ENCODE peak calls at places on chromosomes 12 and 14, in six cellular contexts. One of them, this sample, is unnamed. For H3K9me3, the result is how much of the 10 kb centered on the place peaks cover.

GRCh38 chr12:81942588-81942987 is 183.4 kb upstream of the PPFIA2 start:
- DNase-seq in mammary epithelial cell: no peak
- DNase-seq in spleen: no peak
- DNase-seq in effector memory CD4-positive, alpha-beta T cell: no peak
- DNase-seq in neural progenitor cell: no peak
- DNase-seq in BE2C: no peak
- DNase-seq in this sample: no peak

GRCh38 chr14:52690983-52691760 is 4.2 kb downstream of the ERO1A start:
- DNase-seq in BE2C: no peak
- DNase-seq in mammary epithelial cell: peak
- DNase-seq in spleen: no peak
- DNase-seq in effector memory CD4-positive, alpha-beta T cell: no peak
- DNase-seq in neural progenitor cell: no peak
- DNase-seq in this sample: no peak

GRCh38 chr14:101257551-101257950 is 303.7 kb upstream of the DIO3 start:
- DNase-seq in spleen: no peak
- DNase-seq in neural progenitor cell: no peak
- DNase-seq in effector memory CD4-positive, alpha-beta T cell: no peak
- DNase-seq in BE2C: no peak
- DNase-seq in mammary epithelial cell: no peak
- DNase-seq in this sample: no peak

GRCh38 chr12:122819209-122819805 is 15.9 kb upstream of the HIP1R start:
- DNase-seq in BE2C: no peak
- DNase-seq in effector memory CD4-positive, alpha-beta T cell: no peak
- DNase-seq in spleen: no peak
- DNase-seq in neural progenitor cell: no peak
- DNase-seq in mammary epithelial cell: no peak
- DNase-seq in this sample: no peak

GRCh38 chr14:68144051-68144681 is 324.6 kb downstream of the RAD51B start:
- DNase-seq in spleen: no peak
- DNase-seq in BE2C: no peak
- DNase-seq in effector memory CD4-positive, alpha-beta T cell: no peak
- DNase-seq in neural progenitor cell: no peak
- DNase-seq in mammary epithelial cell: peak
- DNase-seq in this sample: no peak

GRCh38 chr12:123231931-123232330 is 1.0 kb downstream of the MPHOSPH9 start:
- DNase-seq in effector memory CD4-positive, alpha-beta T cell: no peak
- DNase-seq in spleen: no peak
- DNase-seq in mammary epithelial cell: no peak
- DNase-seq in BE2C: no peak
- DNase-seq in neural progenitor cell: peak
- DNase-seq in this sample: no peak

GRCh38 chr12:94802796-94803195 is 152.4 kb upstream of the TMCC3 start:
- DNase-seq in effector memory CD4-positive, alpha-beta T cell: no peak
- DNase-seq in BE2C: no peak
- DNase-seq in mammary epithelial cell: no peak
- DNase-seq in spleen: no peak
- DNase-seq in neural progenitor cell: no peak
- DNase-seq in this sample: no peak

GRCh38 chr14:81137316-81137715 is 83.4 kb downstream of the GTF2A1 start:
- DNase-seq in effector memory CD4-positive, alpha-beta T cell: no peak
- DNase-seq in mammary epithelial cell: peak
- DNase-seq in BE2C: peak
- DNase-seq in spleen: no peak
- DNase-seq in neural progenitor cell: no peak
- DNase-seq in this sample: no peak

GRCh38 chr12:18634382-18634781 is 103.4 kb downstream of the PLCZ1 start:
- DNase-seq in neural progenitor cell: no peak
- DNase-seq in BE2C: no peak
- DNase-seq in effector memory CD4-positive, alpha-beta T cell: no peak
- DNase-seq in spleen: no peak
- DNase-seq in mammary epithelial cell: no peak
- DNase-seq in this sample: no peak

GRCh38 chr12:92089559-92089958 is 56.1 kb downstream of the BTG1 start:
- DNase-seq in neural progenitor cell: no peak
- DNase-seq in spleen: no peak
- DNase-seq in mammary epithelial cell: no peak
- DNase-seq in effector memory CD4-positive, alpha-beta T cell: no peak
- DNase-seq in BE2C: no peak
- DNase-seq in this sample: no peak

GRCh38 chr12:54048694-54049093 is 4.9 kb upstream of the HOXC4 start:
- DNase-seq in neural progenitor cell: no peak
- DNase-seq in spleen: no peak
- DNase-seq in effector memory CD4-positive, alpha-beta T cell: no peak
- DNase-seq in BE2C: no peak
- DNase-seq in mammary epithelial cell: no peak
- DNase-seq in this sample: no peak

DNA sequence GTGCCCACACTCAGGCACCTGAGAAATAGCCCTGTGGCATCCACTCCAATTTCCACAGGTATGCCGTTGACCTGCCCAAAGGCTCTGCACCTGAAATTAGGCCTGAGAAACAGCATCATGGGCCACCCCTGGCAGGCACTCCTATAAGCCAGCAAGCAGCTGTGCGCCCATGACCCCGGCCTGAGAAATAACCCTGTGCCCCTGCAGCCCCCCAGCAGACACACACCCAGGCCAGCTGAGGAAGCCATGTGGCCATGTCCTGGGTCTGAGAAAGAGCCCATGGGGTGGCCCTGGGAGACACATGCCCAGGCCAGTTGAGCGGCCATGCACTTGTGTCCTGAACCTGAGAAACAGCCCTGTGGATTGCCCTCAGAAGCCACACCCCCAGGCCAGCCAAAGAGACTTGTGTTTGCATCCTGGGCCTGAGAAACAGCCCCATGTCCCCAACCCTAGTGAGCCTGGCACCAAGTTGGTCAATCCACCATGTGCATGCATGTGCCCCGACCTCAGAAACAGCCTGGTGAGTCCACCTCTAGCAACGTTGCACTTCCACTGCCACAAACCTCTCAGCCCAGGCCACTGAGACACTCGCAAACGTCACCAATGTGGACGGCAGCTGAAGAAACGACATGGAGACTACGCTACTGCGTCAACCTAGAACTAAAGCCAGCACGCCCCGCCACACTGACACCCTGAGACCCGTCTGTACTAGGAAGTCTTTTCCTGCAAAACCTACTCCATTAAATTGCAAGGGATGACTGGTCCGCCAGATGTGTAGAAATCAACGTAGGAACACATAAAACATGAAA is 411.9 kb downstream of the TMEM121 start:
- DNase-seq in BE2C: no peak
- DNase-seq in spleen: peak
- DNase-seq in mammary epithelial cell: no peak
- DNase-seq in neural progenitor cell: no peak
- DNase-seq in effector memory CD4-positive, alpha-beta T cell: no peak
- DNase-seq in this sample: no peak
- H3K9me3 ChIP-seq in BE2C: under half
- H3K9me3 ChIP-seq in spleen: under half
- H3K9me3 ChIP-seq in mammary epithelial cell: under half
- H3K9me3 ChIP-seq in neural progenitor cell: under half
- H3K9me3 ChIP-seq in effector memory CD4-positive, alpha-beta T cell: under half
- H3K9me3 ChIP-seq in this sample: under half

DNA sequence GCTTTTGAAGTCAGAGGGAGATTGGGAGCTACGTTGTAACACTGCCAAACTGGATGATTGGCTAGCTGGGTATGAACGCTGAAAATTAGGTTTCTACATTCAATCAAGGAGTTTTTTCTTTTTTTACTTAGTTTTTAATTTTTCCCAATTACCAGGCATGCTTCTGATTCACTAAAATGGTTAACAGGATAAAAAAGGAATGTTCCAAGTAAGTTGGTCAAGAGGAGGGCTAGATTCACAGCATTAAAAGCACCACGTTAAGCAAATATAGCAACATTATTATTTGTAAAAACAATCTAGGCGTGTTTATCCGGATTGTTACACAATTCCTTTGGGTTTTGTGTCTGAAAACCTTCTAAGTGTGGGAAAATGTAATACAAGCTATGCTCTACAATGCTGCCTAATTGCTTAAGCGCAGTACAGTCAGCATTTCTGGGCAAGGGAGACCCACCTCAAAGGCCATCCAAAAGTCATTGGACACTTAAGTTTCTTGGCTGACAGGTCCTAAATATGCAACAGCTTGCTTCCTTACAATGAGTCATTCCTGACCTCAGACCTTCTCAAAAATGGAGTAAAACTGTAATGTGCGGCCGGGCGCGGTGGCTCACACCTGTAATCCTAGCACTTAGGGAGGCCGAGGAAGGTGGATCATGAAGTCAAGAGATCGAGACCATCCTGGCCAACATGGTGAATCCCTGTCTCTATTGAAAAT is 1.2 kb downstream of the RPLP0 start:
- DNase-seq in spleen: no peak
- DNase-seq in effector memory CD4-positive, alpha-beta T cell: peak
- DNase-seq in BE2C: no peak
- DNase-seq in mammary epithelial cell: peak
- DNase-seq in neural progenitor cell: no peak
- DNase-seq in this sample: no peak
- H3K9me3 ChIP-seq in spleen: under half
- H3K9me3 ChIP-seq in effector memory CD4-positive, alpha-beta T cell: under half
- H3K9me3 ChIP-seq in BE2C: under half
- H3K9me3 ChIP-seq in mammary epithelial cell: under half
- H3K9me3 ChIP-seq in neural progenitor cell: under half
- H3K9me3 ChIP-seq in this sample: under half

GRCh38 chr14:77950371-77950770 is 150.5 kb downstream of the ADCK1 start:
- DNase-seq in mammary epithelial cell: peak
- DNase-seq in spleen: no peak
- DNase-seq in neural progenitor cell: no peak
- DNase-seq in BE2C: no peak
- DNase-seq in effector memory CD4-positive, alpha-beta T cell: no peak
- DNase-seq in this sample: no peak

GRCh38 chr14:77947372-77947771 is 147.5 kb downstream of the ADCK1 start:
- DNase-seq in spleen: no peak
- DNase-seq in BE2C: no peak
- DNase-seq in neural progenitor cell: no peak
- DNase-seq in effector memory CD4-positive, alpha-beta T cell: no peak
- DNase-seq in mammary epithelial cell: no peak
- DNase-seq in this sample: no peak
- H3K9me3 ChIP-seq in spleen: under half
- H3K9me3 ChIP-seq in BE2C: under half
- H3K9me3 ChIP-seq in neural progenitor cell: under half
- H3K9me3 ChIP-seq in effector memory CD4-positive, alpha-beta T cell: under half
- H3K9me3 ChIP-seq in mammary epithelial cell: under half
- H3K9me3 ChIP-seq in this sample: under half

GRCh38 chr14:106087855-106088254 is 561.5 kb downstream of the TMEM121 start:
- DNase-seq in BE2C: no peak
- DNase-seq in mammary epithelial cell: no peak
- DNase-seq in spleen: no peak
- DNase-seq in effector memory CD4-positive, alpha-beta T cell: no peak
- DNase-seq in neural progenitor cell: no peak
- DNase-seq in this sample: no peak

GRCh38 chr14:106080922-106081321 is 554.5 kb downstream of the TMEM121 start:
- DNase-seq in mammary epithelial cell: no peak
- DNase-seq in neural progenitor cell: no peak
- DNase-seq in BE2C: no peak
- DNase-seq in spleen: no peak
- DNase-seq in effector memory CD4-positive, alpha-beta T cell: no peak
- DNase-seq in this sample: no peak

GRCh38 chr14:106083082-106083481 is 556.7 kb downstream of the TMEM121 start:
- DNase-seq in effector memory CD4-positive, alpha-beta T cell: no peak
- DNase-seq in neural progenitor cell: no peak
- DNase-seq in BE2C: no peak
- DNase-seq in spleen: no peak
- DNase-seq in mammary epithelial cell: peak
- DNase-seq in this sample: no peak
- H3K9me3 ChIP-seq in effector memory CD4-positive, alpha-beta T cell: under half
- H3K9me3 ChIP-seq in neural progenitor cell: under half
- H3K9me3 ChIP-seq in BE2C: under half
- H3K9me3 ChIP-seq in spleen: under half
- H3K9me3 ChIP-seq in mammary epithelial cell: under half
- H3K9me3 ChIP-seq in this sample: under half

GRCh38 chr12:73210574-73211204 is 938.5 kb downstream of the TRHDE start:
- DNase-seq in BE2C: no peak
- DNase-seq in spleen: no peak
- DNase-seq in effector memory CD4-positive, alpha-beta T cell: no peak
- DNase-seq in mammary epithelial cell: no peak
- DNase-seq in neural progenitor cell: no peak
- DNase-seq in this sample: no peak
- H3K9me3 ChIP-seq in BE2C: under half
- H3K9me3 ChIP-seq in spleen: under half
- H3K9me3 ChIP-seq in effector memory CD4-positive, alpha-beta T cell: under half
- H3K9me3 ChIP-seq in mammary epithelial cell: under half
- H3K9me3 ChIP-seq in neural progenitor cell: under half
- H3K9me3 ChIP-seq in this sample: under half

GRCh38 chr14:41761204-41761603 is 154.5 kb downstream of the LRFN5 start:
- DNase-seq in mammary epithelial cell: no peak
- DNase-seq in neural progenitor cell: no peak
- DNase-seq in BE2C: no peak
- DNase-seq in spleen: no peak
- DNase-seq in effector memory CD4-positive, alpha-beta T cell: no peak
- DNase-seq in this sample: no peak
- H3K9me3 ChIP-seq in mammary epithelial cell: under half
- H3K9me3 ChIP-seq in neural progenitor cell: under half
- H3K9me3 ChIP-seq in BE2C: under half
- H3K9me3 ChIP-seq in spleen: under half
- H3K9me3 ChIP-seq in effector memory CD4-positive, alpha-beta T cell: under half
- H3K9me3 ChIP-seq in this sample: under half

GRCh38 chr12:48183876-48184548 is 568 bp downstream of the CCDC184 start:
- DNase-seq in neural progenitor cell: peak
- DNase-seq in BE2C: peak
- DNase-seq in effector memory CD4-positive, alpha-beta T cell: no peak
- DNase-seq in spleen: no peak
- DNase-seq in mammary epithelial cell: no peak
- DNase-seq in this sample: no peak

GRCh38 chr12:48183091-48183875 is at the start of gene CCDC184:
- DNase-seq in effector memory CD4-positive, alpha-beta T cell: peak
- DNase-seq in BE2C: peak
- DNase-seq in spleen: peak
- DNase-seq in neural progenitor cell: peak
- DNase-seq in mammary epithelial cell: peak
- DNase-seq in this sample: peak

GRCh38 chr12:48182659-48183058 is 785 bp upstream of the CCDC184 start:
- DNase-seq in effector memory CD4-positive, alpha-beta T cell: no peak
- DNase-seq in neural progenitor cell: no peak
- DNase-seq in BE2C: no peak
- DNase-seq in mammary epithelial cell: no peak
- DNase-seq in spleen: no peak
- DNase-seq in this sample: no peak

GRCh38 chr12:48185181-48185919 is 1.9 kb downstream of the CCDC184 start:
- DNase-seq in neural progenitor cell: peak
- DNase-seq in mammary epithelial cell: no peak
- DNase-seq in spleen: no peak
- DNase-seq in BE2C: no peak
- DNase-seq in effector memory CD4-positive, alpha-beta T cell: no peak
- DNase-seq in this sample: no peak

DNA sequence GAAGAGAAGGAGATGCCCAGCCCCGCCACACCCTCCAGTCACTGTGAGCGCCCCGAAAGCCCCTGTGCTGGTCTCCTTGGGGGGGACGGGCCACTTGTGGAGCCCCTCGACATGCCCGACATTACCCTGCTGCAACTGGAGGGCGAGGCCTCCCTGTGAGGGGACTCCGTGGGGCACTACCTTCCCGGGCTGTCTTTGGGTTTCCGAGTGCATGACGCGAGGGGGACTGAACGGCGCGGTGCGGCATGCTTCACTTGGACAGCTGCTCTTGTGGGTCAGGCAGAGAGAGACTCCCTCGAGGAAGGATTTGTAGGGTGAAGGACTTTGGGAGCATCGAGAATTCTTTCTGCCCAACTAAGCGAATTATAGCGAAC is 1.1 kb downstream of the CCDC184 start:
- DNase-seq in BE2C: no peak
- DNase-seq in neural progenitor cell: peak
- DNase-seq in effector memory CD4-positive, alpha-beta T cell: no peak
- DNase-seq in mammary epithelial cell: no peak
- DNase-seq in spleen: no peak
- DNase-seq in this sample: no peak
- H3K9me3 ChIP-seq in BE2C: under half
- H3K9me3 ChIP-seq in neural progenitor cell: under half
- H3K9me3 ChIP-seq in effector memory CD4-positive, alpha-beta T cell: under half
- H3K9me3 ChIP-seq in mammary epithelial cell: under half
- H3K9me3 ChIP-seq in spleen: under half
- H3K9me3 ChIP-seq in this sample: under half